ENCODE peak calls at places on chromosomes 1 and 21, in nine cellular contexts. W is right lobe of liver; A is fibroblast of lung; S is sigmoid colon; Z is GM23248; N is CD8-positive, alpha-beta memory T cell; J is brain microvascular endothelial cell; X is heart left ventricle; B is uterus. U is an unnamed sample.

GRCh38 chr1:3355894-3356826 is 98.3 kb upstream of the ARHGEF16 start:
- DNase-seq in W (no peak), A (no peak), S (no peak), Z (no peak), N (no peak), J (no peak), X (no peak), B (no peak), U (no peak)

GRCh38 chr1:172149377-172149776 is 271.1 kb upstream of the C1orf105 start:
- DNase-seq in W (no peak), A (no peak), S (no peak), Z (peak), N (no peak), J (no peak), X (no peak), B (no peak), U (no peak)

GRCh38 chr1:161068306-161069200 is 1.1 kb downstream of the ARHGAP30 start:
- DNase-seq in W (peak), A (no peak), S (peak), Z (no peak), N (peak), J (no peak), X (peak), B (no peak), U (peak)

GRCh38 chr1:244322791-244323521 is 128.8 kb downstream of the ADSS2 start:
- DNase-seq in W (peak), A (peak), S (no peak), Z (peak), N (peak), J (peak), X (no peak), B (peak), U (no peak)

GRCh38 chr1:53163291-53163768 is 20.9 kb upstream of the SLC1A7 start:
- DNase-seq in W (no peak), A (no peak), S (no peak), Z (no peak), N (no peak), J (no peak), X (no peak), B (no peak), U (no peak)

GRCh38 chr1:229204863-229205777 is 65.8 kb upstream of the RAB4A start:
- DNase-seq in W (no peak), A (peak), S (peak), Z (peak), N (no peak), J (no peak), X (no peak), B (peak), U (no peak)

GRCh38 chr1:35447278-35447677 is 109.9 kb downstream of the KIAA0319L start:
- DNase-seq in W (no peak), A (peak), S (no peak), Z (no peak), N (no peak), J (no peak), X (no peak), B (no peak), U (no peak)

GRCh38 chr1:185541861-185542260 is 192.3 kb upstream of the HMCN1 start:
- DNase-seq in W (no peak), A (no peak), S (no peak), Z (peak), N (no peak), J (no peak), X (no peak), B (no peak), U (no peak)

GRCh38 chr1:147168626-147169058 is 3.6 kb downstream of the PRKAB2 start:
- DNase-seq in W (peak), A (peak), S (no peak), Z (peak), N (no peak), J (peak), X (no peak), B (peak), U (no peak)

GRCh38 chr1:75643460-75643859 is 32.5 kb upstream of the SLC44A5 start:
- DNase-seq in W (no peak), A (no peak), S (no peak), Z (peak), N (no peak), J (no peak), X (no peak), B (no peak), U (no peak)

GRCh38 chr1:240093120-240093961 is 1.7 kb downstream of the FMN2 start:
- DNase-seq in W (no peak), A (no peak), S (peak), Z (peak), N (no peak), J (peak), X (no peak), B (no peak), U (no peak)

GRCh38 chr1:236808005-236808404 is 12.9 kb downstream of the MTR start:
- DNase-seq in W (no peak), A (no peak), S (no peak), Z (no peak), N (no peak), J (no peak), X (no peak), B (no peak), U (no peak)

GRCh38 chr1:53147171-53147570 is 4.7 kb upstream of the SLC1A7 start:
- DNase-seq in W (no peak), A (no peak), S (no peak), Z (no peak), N (no peak), J (no peak), X (no peak), B (no peak), U (no peak)

GRCh38 chr1:176604461-176604860 is 141.5 kb downstream of the PAPPA2 start:
- DNase-seq in W (no peak), A (no peak), S (no peak), Z (no peak), N (no peak), J (no peak), X (no peak), B (no peak), U (no peak)

GRCh38 chr1:190138711-190139110 is 339.0 kb downstream of the BRINP3 start:
- DNase-seq in W (no peak), A (no peak), S (no peak), Z (no peak), N (no peak), J (no peak), X (no peak), B (no peak), U (no peak)

GRCh38 chr1:46077669-46078068 is 54.8 kb downstream of the PIK3R3 start:
- DNase-seq in W (no peak), A (no peak), S (no peak), Z (no peak), N (no peak), J (no peak), X (no peak), B (no peak), U (no peak)

GRCh38 chr21:33254766-33255165 is 11.4 kb upstream of the IL10RB start:
- DNase-seq in W (no peak), A (no peak), S (no peak), Z (no peak), N (no peak), J (no peak), X (no peak), B (no peak), U (no peak)

GRCh38 chr1:76285578-76286135 is 211.1 kb downstream of the ST6GALNAC3 start:
- DNase-seq in W (no peak), A (no peak), S (no peak), Z (no peak), N (no peak), J (no peak), X (no peak), B (no peak), U (no peak)

GRCh38 chr1:161198206-161198876 is 513 bp downstream of the ADAMTS4 start:
- DNase-seq in W (no peak), A (peak), S (peak), Z (peak), N (no peak), J (no peak), X (peak), B (peak), U (no peak)

GRCh38 chr1:205365945-205366463 is 9.3 kb upstream of the KLHDC8A start:
- DNase-seq in W (no peak), A (no peak), S (no peak), Z (peak), N (no peak), J (no peak), X (no peak), B (no peak), U (no peak)

GRCh38 chr1:12049625-12050024 is 13.5 kb upstream of the TNFRSF8 start:
- DNase-seq in W (no peak), A (no peak), S (no peak), Z (no peak), N (no peak), J (no peak), X (no peak), B (no peak), U (no peak)

GRCh38 chr1:84164156-84164555 is 20.1 kb downstream of the PRKACB start:
- DNase-seq in W (no peak), A (peak), S (no peak), Z (peak), N (no peak), J (no peak), X (no peak), B (no peak), U (no peak)

GRCh38 chr21:44454747-44455523 is at the start of gene LRRC3:
- DNase-seq in W (peak), A (peak), S (peak), Z (peak), N (peak), J (peak), X (peak), B (peak), U (peak)

GRCh38 chr21:45318556-45319341 is 31.1 kb upstream of the POFUT2 start:
- DNase-seq in W (peak), A (peak), S (peak), Z (no peak), N (no peak), J (no peak), X (peak), B (peak), U (peak)

GRCh38 chr1:44297695-44298400 is 57.2 kb downstream of the ERI3 start:
- DNase-seq in W (peak), A (no peak), S (no peak), Z (no peak), N (no peak), J (no peak), X (no peak), B (no peak), U (no peak)

GRCh38 chr1:16677552-16678423 is 11.0 kb upstream of the RNU1-3 start:
- DNase-seq in W (no peak), A (peak), S (no peak), Z (peak), N (no peak), J (peak), X (no peak), B (peak), U (no peak)

GRCh38 chr1:41412748-41413147 is 51.5 kb downstream of the FOXO6 start:
- DNase-seq in W (no peak), A (no peak), S (no peak), Z (no peak), N (no peak), J (no peak), X (no peak), B (no peak), U (no peak)

GRCh38 chr21:38505654-38506523 is 7.6 kb upstream of the ERG start:
- DNase-seq in W (no peak), A (peak), S (no peak), Z (peak), N (no peak), J (peak), X (peak), B (peak), U (no peak)

GRCh38 chr1:155522069-155522468 is 40.5 kb downstream of the ASH1L start:
- DNase-seq in W (no peak), A (no peak), S (no peak), Z (peak), N (no peak), J (no peak), X (no peak), B (no peak), U (no peak)

GRCh38 chr1:209675567-209676154 is 449 bp downstream of the G0S2 start:
- DNase-seq in W (no peak), A (peak), S (peak), Z (peak), N (no peak), J (no peak), X (peak), B (peak), U (no peak)

GRCh38 chr1:206828765-206829164 is 36.7 kb upstream of the IL20 start:
- DNase-seq in W (no peak), A (no peak), S (no peak), Z (no peak), N (no peak), J (no peak), X (no peak), B (no peak), U (no peak)

GRCh38 chr1:223258751-223259177 is 105.2 kb downstream of the SUSD4 start:
- DNase-seq in W (no peak), A (peak), S (no peak), Z (peak), N (no peak), J (peak), X (no peak), B (no peak), U (no peak)

GRCh38 chr1:9960705-9961562 is 17.7 kb downstream of the NMNAT1 start:
- DNase-seq in W (no peak), A (peak), S (no peak), Z (no peak), N (no peak), J (no peak), X (no peak), B (no peak), U (no peak)

GRCh38 chr21:33496345-33496744 is 4.8 kb upstream of the DNAJC28 start:
- DNase-seq in W (no peak), A (no peak), S (no peak), Z (no peak), N (no peak), J (no peak), X (no peak), B (no peak), U (no peak)

GRCh38 chr1:51969038-51969705 is 21.3 kb downstream of the RAB3B start:
- DNase-seq in W (no peak), A (peak), S (no peak), Z (peak), N (no peak), J (peak), X (no peak), B (no peak), U (no peak)

GRCh38 chr1:100959502-100960060 is 63.7 kb downstream of the SLC30A7 start:
- DNase-seq in W (no peak), A (no peak), S (no peak), Z (peak), N (no peak), J (no peak), X (no peak), B (no peak), U (no peak)

GRCh38 chr1:210001751-210002150 is 63.7 kb downstream of the SYT14 start:
- DNase-seq in W (no peak), A (no peak), S (no peak), Z (peak), N (no peak), J (peak), X (no peak), B (no peak), U (no peak)

DNA sequence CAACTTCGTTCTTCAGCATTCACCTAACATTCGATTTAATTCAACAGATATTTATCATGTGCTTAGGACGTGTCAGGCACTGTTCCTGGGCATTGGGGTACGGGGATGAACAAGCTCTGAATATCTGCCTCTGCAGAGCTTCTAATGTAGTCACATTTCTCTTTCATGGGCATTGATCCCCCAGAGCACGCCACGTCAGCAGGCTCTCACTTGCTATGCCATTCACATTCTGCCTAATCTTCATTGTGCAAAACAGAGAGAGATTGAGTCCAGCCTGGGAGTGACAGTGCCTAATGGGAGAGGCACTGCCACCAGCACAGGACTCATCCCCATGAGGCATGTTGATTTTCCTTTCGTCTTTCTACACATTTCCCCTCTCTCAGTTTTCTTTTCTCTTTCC is 196.1 kb downstream of the TOMM20 start:
- DNase-seq in W (peak), A (no peak), S (no peak), Z (no peak), N (no peak), J (no peak), X (no peak), B (no peak), U (no peak)
- H3K27ac ChIP-seq in W (no peak), A (no peak), S (no peak), Z (peak), N (no peak), J (no peak), X (peak), B (no peak), U (peak)

GRCh38 chr1:224434447-224435317 is at the start of gene WDR26:
- DNase-seq in W (peak), A (peak), S (peak), Z (peak), N (peak), J (peak), X (peak), B (peak), U (peak)

GRCh38 chr1:224435999-224436398 is 1.4 kb upstream of the WDR26 start:
- DNase-seq in W (no peak), A (no peak), S (no peak), Z (peak), N (no peak), J (no peak), X (no peak), B (no peak), U (no peak)

GRCh38 chr1:224433671-224434446 is 738 bp downstream of the WDR26 start:
- DNase-seq in W (peak), A (no peak), S (peak), Z (peak), N (peak), J (peak), X (peak), B (peak), U (no peak)

GRCh38 chr1:224435318-224435763 is 744 bp upstream of the WDR26 start:
- DNase-seq in W (no peak), A (peak), S (no peak), Z (peak), N (no peak), J (peak), X (no peak), B (no peak), U (no peak)

GRCh38 chr1:224438989-224439388 is 4.4 kb upstream of the WDR26 start:
- DNase-seq in W (no peak), A (no peak), S (no peak), Z (no peak), N (no peak), J (no peak), X (no peak), B (no peak), U (no peak)
- H3K27ac ChIP-seq in W (no peak), A (no peak), S (no peak), Z (no peak), N (no peak), J (no peak), X (no peak), B (no peak), U (no peak)

DNA sequence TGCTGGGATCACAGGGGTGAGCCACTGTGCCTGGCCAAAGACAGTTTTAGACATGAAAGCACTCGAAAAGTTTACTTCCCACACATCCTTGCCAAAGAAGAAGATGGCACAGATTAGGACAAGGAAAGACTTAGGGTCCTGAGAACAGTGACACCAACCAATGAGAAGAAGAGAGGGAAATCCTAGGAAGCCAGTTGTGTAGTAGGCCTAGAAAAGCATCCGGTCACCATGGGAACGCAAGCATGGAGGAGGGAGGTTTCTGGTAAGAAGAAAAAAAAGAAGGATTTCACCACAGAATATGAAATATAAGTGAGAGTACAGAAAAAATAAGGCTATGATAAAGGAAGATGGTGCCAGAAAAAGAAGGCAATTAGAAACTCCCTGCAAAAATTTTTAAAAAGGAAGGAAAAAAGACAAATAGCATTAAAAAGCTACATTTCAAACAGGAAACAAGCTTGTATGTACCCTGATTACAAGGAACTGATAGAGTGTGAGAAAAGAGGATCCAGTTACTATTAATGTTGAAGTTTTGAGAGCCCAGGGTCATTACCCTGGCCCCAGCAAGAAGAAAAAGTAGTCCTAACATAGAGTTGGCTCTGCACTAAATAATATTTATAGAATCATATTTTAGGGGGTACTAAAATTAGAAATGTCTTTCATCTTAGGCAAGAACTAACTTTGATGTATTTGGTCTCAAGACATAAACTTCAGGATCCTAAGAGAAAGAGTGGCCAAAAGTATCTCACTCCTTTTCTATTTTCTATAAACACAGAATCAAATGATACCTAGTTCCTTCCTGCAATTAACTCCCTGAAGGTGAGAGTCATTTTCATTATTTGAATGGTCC is 16.1 kb downstream of the DIPK1A start:
- DNase-seq in W (no peak), A (no peak), S (no peak), Z (no peak), N (no peak), J (no peak), X (no peak), B (no peak), U (no peak)
- H3K27ac ChIP-seq in W (peak), A (no peak), S (peak), Z (no peak), N (no peak), J (no peak), X (peak), B (peak), U (peak)

GRCh38 chr1:67573481-67573880 is 111.5 kb upstream of the GADD45A start:
- DNase-seq in W (no peak), A (peak), S (no peak), Z (no peak), N (no peak), J (no peak), X (no peak), B (no peak), U (no peak)
- H3K27ac ChIP-seq in W (peak), A (no peak), S (no peak), Z (peak), N (no peak), J (no peak), X (no peak), B (no peak), U (peak)

GRCh38 chr1:26864610-26865480 is 1.9 kb downstream of the SFN start:
- DNase-seq in W (peak), A (peak), S (peak), Z (peak), N (peak), J (peak), X (peak), B (peak), U (peak)
- H3K27ac ChIP-seq in W (peak), A (peak), S (peak), Z (peak), N (peak), J (peak), X (peak), B (peak), U (peak)

DNA sequence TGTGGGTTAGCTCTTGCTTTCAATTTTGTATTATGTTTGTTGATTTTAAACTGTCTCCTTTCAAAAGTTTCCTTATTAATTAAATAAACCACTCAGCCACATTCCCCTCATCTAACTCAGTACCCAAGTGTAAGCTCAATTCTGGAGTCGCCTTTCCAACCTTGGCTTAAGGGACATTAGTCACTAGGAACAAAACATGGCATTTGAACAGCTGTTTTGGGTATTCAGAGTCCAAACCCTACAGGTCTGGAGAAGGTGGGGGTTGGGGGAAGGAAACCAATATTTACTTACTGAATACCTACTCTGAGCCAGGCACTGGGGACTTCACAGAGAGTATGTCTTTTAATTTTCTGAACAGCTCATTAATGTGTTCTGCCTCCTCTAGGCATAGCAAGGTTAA is 117.2 kb upstream of the JUN start:
- DNase-seq in W (no peak), A (no peak), S (no peak), Z (no peak), N (no peak), J (no peak), X (no peak), B (no peak), U (no peak)
- H3K27ac ChIP-seq in W (no peak), A (no peak), S (peak), Z (no peak), N (no peak), J (no peak), X (no peak), B (peak), U (no peak)